ENCODE peak calls at places on chromosome 9, in seven cellular contexts. M is GM23248, X is stomach, A is omental fat pad, C is heart left ventricle, G is WTC11, Z is HuH-7. E is an unnamed sample.

GRCh38 chr9:23380821-23381220 is 445.2 kb downstream of the ELAVL2 start:
- DNase-seq in A (no peak), Z (no peak), G (no peak), M (no peak), X (no peak), C (no peak), E (no peak)

GRCh38 chr9:74951725-74952151 is 974 bp downstream of the C9orf40 start:
- DNase-seq in X (peak; percentile 53), A (peak; percentile 28), C (peak; percentile 37), G (peak; percentile 45), M (peak; percentile 68), Z (peak; percentile 10), E (no peak)

GRCh38 chr9:105887679-105888078 is 193.3 kb downstream of the TMEM38B start:
- DNase-seq in G (no peak), A (no peak), X (no peak), C (no peak), M (no peak), Z (no peak), E (no peak)

GRCh38 chr9:126020836-126021235 is 273.7 kb downstream of the PBX3 start:
- DNase-seq in G (no peak), X (no peak), Z (no peak), C (no peak), A (no peak), M (no peak), E (no peak)

GRCh38 chr9:73093740-73094379 is 57.8 kb upstream of the ANXA1 start:
- DNase-seq in C (no peak), G (no peak), Z (no peak), A (no peak), M (peak; percentile 56), X (no peak), E (no peak)

GRCh38 chr9:3526903-3527652 is 1.3 kb upstream of the RFX3 start:
- DNase-seq in Z (peak; percentile 10), X (no peak), C (no peak), M (peak; percentile 47), G (no peak), A (peak; percentile 23), E (no peak)

GRCh38 chr9:135905380-135906282 is 1.7 kb downstream of the CAMSAP1 start:
- DNase-seq in G (no peak), A (no peak), C (no peak), Z (no peak), X (peak; percentile 35), M (peak; percentile 80), E (peak; percentile 80)

GRCh38 chr9:79986437-79986836 is 414.7 kb downstream of the TLE4 start:
- DNase-seq in A (no peak), X (no peak), M (no peak), Z (no peak), C (no peak), G (no peak), E (no peak)

GRCh38 chr9:96156151-96156550 is 145.8 kb downstream of the HSD17B3 start:
- DNase-seq in M (no peak), G (no peak), A (no peak), X (no peak), C (no peak), Z (no peak), E (no peak)

E was measured in lower leg skin.